ENCODE peak calls at places on chromosomes 4 and X, in four cellular contexts. G, P, Y and R are unnamed samples.

GRCh38 chrX:103376979-103377324 is 614 bp downstream of the BEX3 start:
- DNase-seq in G (no peak), P (no peak), Y (no peak), R (peak; percentile 46)

GRCh38 chr4:1843852-1844251 is 12.1 kb downstream of the LETM1 start:
- DNase-seq in G (peak; percentile 61), P (no peak), Y (no peak), R (no peak)

GRCh38 chr4:138734746-138735145 is 280.8 kb upstream of the NOCT start:
- DNase-seq in G (no peak), P (no peak), Y (no peak), R (peak; percentile 11)

GRCh38 chr4:130478406-130478805 is 1382.5 kb downstream of the C4orf33 start:
- DNase-seq in G (no peak), P (no peak), Y (no peak), R (no peak)

GRCh38 chr4:101967697-101968346 is 177.3 kb downstream of the BANK1 start:
- DNase-seq in G (no peak), P (no peak), Y (no peak), R (no peak)

GRCh38 chr4:150216725-150217124 is 138.5 kb downstream of the DCLK2 start:
- DNase-seq in G (no peak), P (no peak), Y (no peak), R (no peak)

GRCh38 chr4:77156912-77157858 is at the start of gene CCNG2:
- DNase-seq in G (peak; percentile 76), P (peak; percentile 53), Y (peak; percentile 88), R (peak; percentile 96)

GRCh38 chr4:17027495-17027894 is 129.1 kb upstream of the LDB2 start:
- DNase-seq in G (no peak), P (no peak), Y (no peak), R (no peak)

GRCh38 chr4:155818639-155819038 is 47.4 kb downstream of the ASIC5 start:
- DNase-seq in G (no peak), P (no peak), Y (no peak), R (no peak)

GRCh38 chrX:113996781-113997180 is 587.1 kb upstream of the HTR2C start:
- DNase-seq in G (no peak), P (no peak), Y (no peak), R (no peak)

GRCh38 chr4:15784959-15785634 is 7.0 kb downstream of the CD38 start:
- DNase-seq in G (no peak), P (no peak), Y (no peak), R (no peak)

GRCh38 chrX:2696698-2697215 is 5.7 kb downstream of the CD99 start:
- DNase-seq in G (no peak), P (no peak), Y (no peak), R (no peak)
- H3K4me1 ChIP-seq in G (peaks cover 70% of the 10 kb centered on the region), P (peaks cover 30% of the 10 kb centered on the region), Y (peaks cover 80% of the 10 kb centered on the region), R (peaks cover 48% of the 10 kb centered on the region)

DNA sequence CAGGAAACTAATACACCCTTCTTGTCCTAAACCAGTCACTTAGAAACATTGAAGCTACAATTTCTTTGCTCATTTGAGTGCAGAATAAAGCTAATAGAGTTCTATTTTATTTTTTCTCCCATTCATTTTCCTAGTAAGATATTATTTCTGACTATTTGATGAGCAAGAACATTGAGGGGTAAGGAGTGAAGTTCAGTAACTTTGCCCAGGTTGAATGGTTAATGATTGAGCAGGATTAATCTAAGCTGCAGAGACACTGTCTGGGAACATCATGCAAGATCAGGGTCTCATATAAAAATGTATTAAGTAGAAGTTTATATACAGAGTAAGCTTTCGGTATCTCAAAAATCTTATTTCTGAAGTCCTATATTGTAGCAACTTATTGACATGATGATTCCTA is 102.4 kb upstream of the LIMCH1 start:
- DNase-seq in G (no peak), P (no peak), Y (no peak), R (no peak)
- H3K4me1 ChIP-seq in G (peaks cover 75% of the 10 kb centered on the region), P (peaks cover 49% of the 10 kb centered on the region), Y (peaks cover 74% of the 10 kb centered on the region), R (peaks cover 22% of the 10 kb centered on the region)

DNA sequence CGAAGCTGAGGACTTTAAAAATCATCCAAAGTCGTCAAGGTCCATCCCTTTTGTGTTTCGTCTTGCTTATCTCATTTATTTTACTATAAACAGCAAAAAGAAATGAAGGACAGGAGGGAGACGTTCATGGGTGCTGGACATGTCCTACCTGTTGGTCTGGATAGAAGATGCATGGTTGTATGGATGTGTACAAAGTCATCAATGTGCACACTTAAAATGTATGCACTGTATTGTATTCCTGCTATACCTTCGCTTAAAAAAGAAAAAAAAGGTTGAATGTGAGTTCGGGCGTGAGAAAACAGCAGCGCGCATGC is 313 bp upstream of the BLOC1S4 start:
- DNase-seq in G (no peak), P (no peak), Y (no peak), R (no peak)
- H3K4me1 ChIP-seq in G (peaks cover 29% of the 10 kb centered on the region), P (peaks cover 14% of the 10 kb centered on the region), Y (peaks cover 19% of the 10 kb centered on the region), R (peaks cover 7% of the 10 kb centered on the region)

DNA sequence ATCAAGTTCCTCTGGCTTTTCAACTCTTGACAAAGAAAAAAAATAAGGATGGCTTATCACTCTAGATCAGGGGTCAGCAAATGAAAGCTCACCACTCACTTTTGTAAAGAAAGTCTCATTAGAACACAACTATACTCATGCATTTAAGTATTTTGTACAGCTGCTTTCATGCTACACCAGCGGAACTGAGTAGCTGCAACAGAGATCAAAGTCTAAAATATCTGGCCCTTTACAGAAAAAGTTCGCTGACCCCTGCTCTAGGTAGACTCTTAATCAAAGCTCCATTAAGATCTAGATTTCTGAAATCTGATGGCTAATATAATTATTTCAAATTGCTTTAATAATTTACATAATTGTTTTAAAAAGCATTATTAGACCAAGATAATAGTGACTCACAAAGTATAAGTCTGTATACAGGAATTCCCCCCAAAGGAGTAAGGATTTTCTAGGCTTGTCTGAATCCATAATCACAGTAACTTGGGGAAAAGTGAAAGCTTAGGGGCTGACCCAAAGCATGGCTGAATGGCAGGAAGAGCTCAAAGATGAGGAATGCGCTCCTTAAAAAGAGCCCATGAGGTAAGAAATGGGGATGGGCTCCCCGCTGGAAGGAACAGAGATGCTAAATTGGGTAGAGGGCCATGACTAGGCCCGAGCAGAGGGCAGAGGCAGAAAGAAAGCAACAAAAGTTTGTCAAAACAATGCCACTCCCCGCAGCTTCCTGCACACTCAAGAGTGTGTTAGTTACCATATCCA is 140.3 kb downstream of the SH3KBP1 start:
- DNase-seq in G (no peak), P (no peak), Y (no peak), R (no peak)
- H3K4me1 ChIP-seq in G (no peaks in the 10 kb centered on the region), P (no peaks in the 10 kb centered on the region), Y (peaks cover 31% of the 10 kb centered on the region), R (no peaks in the 10 kb centered on the region)

GRCh38 chrX:154376768-154377167 is 2.3 kb upstream of the EMD start:
- DNase-seq in G (no peak), P (no peak), Y (no peak), R (no peak)
- H3K4me1 ChIP-seq in G (peaks cover 18% of the 10 kb centered on the region), P (peaks cover 7% of the 10 kb centered on the region), Y (peaks cover 45% of the 10 kb centered on the region), R (peaks cover 14% of the 10 kb centered on the region)

GRCh38 chr4:152535903-152536544 is at the start of gene FBXW7:
- DNase-seq in G (peak; percentile 98), P (peak; percentile 97), Y (peak; percentile 99), R (peak; percentile 99)
- H3K4me1 ChIP-seq in G (peaks cover 53% of the 10 kb centered on the region), P (peaks cover 28% of the 10 kb centered on the region), Y (peaks cover 47% of the 10 kb centered on the region), R (peaks cover 16% of the 10 kb centered on the region)